ENCODE peak calls at places on chromosomes 16 and 17, in eight cellular contexts. Q, T, R, V, P, U, L and I are unnamed samples.

GRCh38 chr17:69474171-69474831 is 59.8 kb downstream of the MAP2K6 start:
- DNase-seq in Q (no peak), T (no peak), R (no peak), V (no peak), P (no peak), U (no peak), L (no peak), I (no peak)

GRCh38 chr16:28117168-28117565 is 53.7 kb upstream of the GSG1L start:
- DNase-seq in Q (no peak), T (no peak), R (no peak), V (no peak), P (no peak), U (no peak), L (no peak), I (no peak)

GRCh38 chr16:56630134-56630533 is 2.3 kb upstream of the MT1M start:
- DNase-seq in Q (no peak), T (no peak), R (no peak), V (no peak), P (no peak), U (no peak), L (no peak), I (no peak)

GRCh38 chr16:50297301-50298074 is 31.1 kb downstream of the ADCY7 start:
- DNase-seq in Q (no peak), T (no peak), R (no peak), V (peak; percentile 78), P (no peak), U (no peak), L (no peak), I (no peak)

GRCh38 chr17:8225813-8226535 is 15.6 kb upstream of the AURKB start:
- DNase-seq in Q (no peak), T (peak; percentile 54), R (peak; percentile 51), V (peak; percentile 78), P (peak; percentile 81), U (peak; percentile 69), L (no peak), I (peak; percentile 94)

GRCh38 chr17:75850928-75851692 is 4.0 kb downstream of the WBP2 start:
- DNase-seq in Q (no peak), T (no peak), R (peak; percentile 44), V (peak; percentile 71), P (no peak), U (no peak), L (no peak), I (no peak)

GRCh38 chr16:83967838-83968482 is at the start of gene NECAB2:
- DNase-seq in Q (no peak), T (no peak), R (peak; percentile 40), V (peak; percentile 99), P (peak; percentile 36), U (peak; percentile 67), L (peak; percentile 56), I (peak; percentile 54)

GRCh38 chr17:60390881-60391418 is 983 bp downstream of the USP32 start:
- DNase-seq in Q (no peak), T (no peak), R (peak; percentile 14), V (peak; percentile 66), P (peak; percentile 62), U (peak; percentile 32), L (peak; percentile 28), I (peak; percentile 42)

GRCh38 chr16:68798398-68798797 is 44.9 kb upstream of the TANGO6 start:
- DNase-seq in Q (peak; percentile 45), T (no peak), R (no peak), V (no peak), P (no peak), U (no peak), L (peak; percentile 66), I (no peak)

GRCh38 chr17:4186244-4186920 is 43.4 kb downstream of the CYB5D2 start:
- DNase-seq in Q (no peak), T (no peak), R (no peak), V (no peak), P (peak; percentile 87), U (no peak), L (no peak), I (no peak)

GRCh38 chr16:14112539-14112856 is 41.4 kb downstream of the MRTFB start:
- DNase-seq in Q (no peak), T (no peak), R (no peak), V (no peak), P (no peak), U (no peak), L (no peak), I (no peak)

GRCh38 chr16:81036751-81037350 is 1.2 kb downstream of the ATMIN start:
- DNase-seq in Q (no peak), T (no peak), R (peak; percentile 55), V (peak; percentile 81), P (no peak), U (no peak), L (peak; percentile 9), I (peak; percentile 3)

GRCh38 chr16:54546481-54546880 is 259.9 kb upstream of the IRX3 start:
- DNase-seq in Q (no peak), T (no peak), R (no peak), V (peak; percentile 48), P (no peak), U (no peak), L (no peak), I (peak; percentile 5)

GRCh38 chr16:75789237-75789636 is 62.9 kb upstream of the CPHXL start:
- DNase-seq in Q (no peak), T (no peak), R (peak; percentile 9), V (peak; percentile 73), P (peak; percentile 61), U (no peak), L (peak; percentile 64), I (peak; percentile 66)

GRCh38 chr17:8859029-8859803 is 8.3 kb downstream of the PIK3R6 start:
- DNase-seq in Q (no peak), T (no peak), R (no peak), V (peak; percentile 74), P (peak; percentile 32), U (no peak), L (no peak), I (no peak)

GRCh38 chr16:14368399-14368798 is 261.7 kb downstream of the PARN start:
- DNase-seq in Q (no peak), T (no peak), R (no peak), V (no peak), P (no peak), U (no peak), L (no peak), I (no peak)

GRCh38 chr16:83351846-83352245 is 455.9 kb upstream of the HSBP1 start:
- DNase-seq in Q (no peak), T (no peak), R (no peak), V (peak; percentile 29), P (peak; percentile 30), U (no peak), L (no peak), I (no peak)

GRCh38 chr16:29877266-29877961 is 14.4 kb upstream of the CDIPT start:
- DNase-seq in Q (no peak), T (peak; percentile 78), R (no peak), V (peak; percentile 81), P (peak; percentile 55), U (no peak), L (peak; percentile 80), I (peak; percentile 94)

GRCh38 chr16:75238132-75238852 is 13.1 kb downstream of the BCAR1 start:
- DNase-seq in Q (no peak), T (no peak), R (peak; percentile 83), V (peak; percentile 99), P (peak; percentile 92), U (peak; percentile 87), L (no peak), I (peak; percentile 88)

DNA sequence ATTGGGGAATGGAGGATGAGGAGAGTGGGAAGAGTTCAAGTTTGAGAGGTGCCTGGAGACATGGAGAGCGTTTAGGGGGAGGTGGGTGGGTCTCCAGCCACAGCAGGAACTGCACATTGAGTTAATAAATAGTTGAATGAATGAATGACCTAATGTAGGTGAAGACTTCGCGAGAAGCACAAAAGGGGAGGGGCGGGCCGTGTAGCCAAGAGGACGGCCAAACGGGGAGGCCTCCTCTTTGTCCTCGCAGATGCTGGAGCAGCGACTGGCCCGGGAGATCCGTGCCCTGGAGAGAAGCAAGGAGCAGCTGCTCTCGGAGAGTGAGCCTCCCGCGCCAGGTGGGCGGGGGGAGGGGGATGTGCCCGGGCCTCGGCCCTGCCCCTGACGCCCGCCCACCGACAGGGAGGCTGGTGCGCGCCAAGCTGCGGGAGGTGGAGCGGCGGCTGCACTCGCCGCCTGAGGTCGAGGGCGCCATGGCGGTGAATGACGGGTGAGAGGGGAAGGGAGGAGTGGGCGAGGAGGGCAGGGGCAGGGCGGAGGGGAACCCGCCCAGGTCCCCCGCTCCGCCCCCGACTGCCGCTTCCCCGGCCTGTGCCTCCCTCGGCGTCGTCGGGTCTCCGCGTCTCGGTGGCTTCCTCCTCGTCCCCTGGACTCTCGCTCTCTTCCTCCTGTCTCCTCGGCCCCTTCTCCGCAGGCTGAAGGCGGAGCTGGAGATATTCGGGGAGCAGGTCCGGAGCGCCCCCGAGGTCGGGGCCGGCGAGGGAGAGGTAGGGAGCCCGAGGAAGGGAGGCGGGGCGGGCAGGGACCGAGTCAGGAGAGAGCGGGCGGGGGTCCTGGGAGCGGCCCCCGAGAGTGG is 12.9 kb downstream of the SYCE1L start:
- DNase-seq in Q (no peak), T (peak; percentile 49), R (peak; percentile 17), V (peak; percentile 82), P (peak; percentile 58), U (peak; percentile 41), L (peak; percentile 58), I (peak; percentile 59)
- H3K27ac ChIP-seq in Q (peak overlapping the region; percentile 8), T (peak overlapping the region; percentile 58), R (no peak overlapping the region), V (no peak overlapping the region), P (no peak overlapping the region), U (peak overlapping the region; percentile 59), L (peak overlapping the region; percentile 67), I (no peak overlapping the region)

DNA sequence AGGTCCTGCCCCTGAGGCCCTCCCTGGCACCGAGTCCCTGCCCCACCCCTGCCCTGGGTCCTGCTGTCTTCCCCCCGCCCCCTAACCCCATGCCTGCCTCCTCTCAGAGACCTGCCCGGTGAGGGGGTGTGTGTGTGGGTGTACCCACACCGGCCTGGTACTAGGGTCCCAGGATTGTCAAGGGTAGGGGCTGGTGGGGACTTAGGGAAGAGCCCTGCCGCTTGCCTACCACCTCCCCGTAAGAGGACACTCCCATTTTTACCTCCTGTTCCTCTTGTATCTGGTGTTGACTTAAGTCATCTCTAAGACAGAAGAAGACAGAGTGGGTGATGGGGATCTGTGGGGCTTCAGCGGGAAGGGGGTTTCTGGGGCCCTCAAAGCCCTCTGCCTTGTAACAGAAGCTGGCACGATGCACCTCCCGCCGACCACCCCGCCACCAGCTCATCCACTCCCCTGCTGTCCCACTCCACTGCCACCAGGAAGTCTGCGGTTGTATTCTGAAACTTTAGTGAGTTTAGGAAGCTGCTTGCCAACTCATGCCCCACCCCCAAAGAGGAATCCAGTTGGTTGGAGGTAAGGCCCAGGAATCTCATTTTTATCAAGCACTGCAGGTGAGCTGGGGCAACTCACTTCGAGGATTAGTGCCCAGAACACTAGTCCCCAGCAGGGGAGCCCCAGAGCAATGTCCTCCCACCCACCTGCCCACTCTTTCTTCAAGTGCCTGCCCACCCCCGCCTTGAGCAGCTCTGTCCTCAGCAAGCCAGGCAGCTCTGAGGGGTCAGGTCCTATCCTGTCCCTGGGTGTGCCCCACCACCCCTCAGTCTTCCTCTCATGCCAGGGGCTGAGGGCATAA is 5.6 kb downstream of the SPATA32 start:
- DNase-seq in Q (no peak), T (no peak), R (no peak), V (peak; percentile 72), P (no peak), U (no peak), L (no peak), I (no peak)
- TF ChIP-seq CTCF in Q (no peak), T (no peak), R (no peak), V (no peak), P (peak; percentile 12), U (no peak), L (no peak), I (no peak)

GRCh38 chr17:49365667-49366066 is 3.6 kb upstream of the ZNF652 start:
- DNase-seq in Q (no peak), T (no peak), R (peak; percentile 8), V (peak; percentile 90), P (no peak), U (no peak), L (no peak), I (peak; percentile 61)
- H3K27ac ChIP-seq in Q (no peak overlapping the region), T (no peak overlapping the region), R (no peak overlapping the region), V (no peak overlapping the region), P (no peak overlapping the region), U (no peak overlapping the region), L (no peak overlapping the region), I (no peak overlapping the region)

GRCh38 chr17:5582177-5582885 is 2.0 kb downstream of the NLRP1 start:
- DNase-seq in Q (no peak), T (no peak), R (no peak), V (no peak), P (no peak), U (no peak), L (no peak), I (no peak)
- TF ChIP-seq CTCF in Q (no peak), T (no peak), R (no peak), V (no peak), P (no peak), U (no peak), L (no peak), I (no peak)